ENCODE peak calls at places on chromosomes 1 and 21, in five cellular contexts. One of them, this sample, is unnamed.

GRCh38 chr1:20404466-20404865 is 81.5 kb downstream of the CAMK2N1 start:
- DNase-seq in RCC 7860: no peak
- DNase-seq in non-pigmented ciliary epithelial cell: no peak
- DNase-seq in stimulated activated CD4-positive, alpha-beta T cell treated with anti-CD3 and anti-CD28 coated beads, Interleukin-1b, Interleukin-23, amount 100 ng/mL, for 24 hours: no peak
- DNase-seq in putamen: peak
- DNase-seq in this sample: peak

GRCh38 chr1:153190373-153190772 is 12.9 kb upstream of the LELP1 start:
- DNase-seq in stimulated activated CD4-positive, alpha-beta T cell treated with anti-CD3 and anti-CD28 coated beads, Interleukin-1b, Interleukin-23, amount 100 ng/mL, for 24 hours: no peak
- DNase-seq in non-pigmented ciliary epithelial cell: no peak
- DNase-seq in putamen: no peak
- DNase-seq in RCC 7860: no peak
- DNase-seq in this sample: no peak

GRCh38 chr21:23160914-23161313 is 2162.7 kb downstream of the NCAM2 start:
- DNase-seq in stimulated activated CD4-positive, alpha-beta T cell treated with anti-CD3 and anti-CD28 coated beads, Interleukin-1b, Interleukin-23, amount 100 ng/mL, for 24 hours: no peak
- DNase-seq in RCC 7860: no peak
- DNase-seq in non-pigmented ciliary epithelial cell: no peak
- DNase-seq in putamen: no peak
- DNase-seq in this sample: no peak

GRCh38 chr1:225454067-225454618 is 26.3 kb upstream of the LBR start:
- DNase-seq in RCC 7860: peak
- DNase-seq in putamen: no peak
- DNase-seq in stimulated activated CD4-positive, alpha-beta T cell treated with anti-CD3 and anti-CD28 coated beads, Interleukin-1b, Interleukin-23, amount 100 ng/mL, for 24 hours: no peak
- DNase-seq in non-pigmented ciliary epithelial cell: no peak
- DNase-seq in this sample: no peak

GRCh38 chr1:248828845-248829244 is 3.1 kb upstream of the SH3BP5L start:
- DNase-seq in RCC 7860: peak
- DNase-seq in stimulated activated CD4-positive, alpha-beta T cell treated with anti-CD3 and anti-CD28 coated beads, Interleukin-1b, Interleukin-23, amount 100 ng/mL, for 24 hours: no peak
- DNase-seq in non-pigmented ciliary epithelial cell: peak
- DNase-seq in putamen: no peak
- DNase-seq in this sample: no peak

GRCh38 chr1:156390409-156391144 is 21.6 kb downstream of the RHBG start:
- DNase-seq in RCC 7860: no peak
- DNase-seq in stimulated activated CD4-positive, alpha-beta T cell treated with anti-CD3 and anti-CD28 coated beads, Interleukin-1b, Interleukin-23, amount 100 ng/mL, for 24 hours: no peak
- DNase-seq in putamen: peak
- DNase-seq in non-pigmented ciliary epithelial cell: no peak
- DNase-seq in this sample: no peak

GRCh38 chr1:204139952-204140351 is 11.9 kb downstream of the ETNK2 start:
- DNase-seq in stimulated activated CD4-positive, alpha-beta T cell treated with anti-CD3 and anti-CD28 coated beads, Interleukin-1b, Interleukin-23, amount 100 ng/mL, for 24 hours: no peak
- DNase-seq in non-pigmented ciliary epithelial cell: no peak
- DNase-seq in putamen: no peak
- DNase-seq in RCC 7860: no peak
- DNase-seq in this sample: no peak

GRCh38 chr1:242585616-242586354 is 61.3 kb upstream of the PLD5 start:
- DNase-seq in RCC 7860: no peak
- DNase-seq in non-pigmented ciliary epithelial cell: no peak
- DNase-seq in putamen: no peak
- DNase-seq in stimulated activated CD4-positive, alpha-beta T cell treated with anti-CD3 and anti-CD28 coated beads, Interleukin-1b, Interleukin-23, amount 100 ng/mL, for 24 hours: no peak
- DNase-seq in this sample: no peak

GRCh38 chr1:213790565-213790964 is 197.2 kb upstream of the PROX1 start:
- DNase-seq in putamen: no peak
- DNase-seq in non-pigmented ciliary epithelial cell: no peak
- DNase-seq in stimulated activated CD4-positive, alpha-beta T cell treated with anti-CD3 and anti-CD28 coated beads, Interleukin-1b, Interleukin-23, amount 100 ng/mL, for 24 hours: no peak
- DNase-seq in RCC 7860: no peak
- DNase-seq in this sample: no peak

GRCh38 chr21:25457411-25457810 is 149.9 kb downstream of the MRPL39 start:
- DNase-seq in stimulated activated CD4-positive, alpha-beta T cell treated with anti-CD3 and anti-CD28 coated beads, Interleukin-1b, Interleukin-23, amount 100 ng/mL, for 24 hours: no peak
- DNase-seq in RCC 7860: peak
- DNase-seq in non-pigmented ciliary epithelial cell: peak
- DNase-seq in putamen: no peak
- DNase-seq in this sample: no peak

GRCh38 chr1:207938016-207938415 is 27.1 kb upstream of the CD34 start:
- DNase-seq in stimulated activated CD4-positive, alpha-beta T cell treated with anti-CD3 and anti-CD28 coated beads, Interleukin-1b, Interleukin-23, amount 100 ng/mL, for 24 hours: no peak
- DNase-seq in putamen: no peak
- DNase-seq in non-pigmented ciliary epithelial cell: peak
- DNase-seq in RCC 7860: peak
- DNase-seq in this sample: no peak

GRCh38 chr1:205989786-205990185 is 13.4 kb downstream of the RAB7B start:
- DNase-seq in non-pigmented ciliary epithelial cell: no peak
- DNase-seq in RCC 7860: no peak
- DNase-seq in stimulated activated CD4-positive, alpha-beta T cell treated with anti-CD3 and anti-CD28 coated beads, Interleukin-1b, Interleukin-23, amount 100 ng/mL, for 24 hours: no peak
- DNase-seq in putamen: no peak
- DNase-seq in this sample: no peak

GRCh38 chr1:220521755-220522154 is 6.2 kb upstream of the MARK1 start:
- DNase-seq in stimulated activated CD4-positive, alpha-beta T cell treated with anti-CD3 and anti-CD28 coated beads, Interleukin-1b, Interleukin-23, amount 100 ng/mL, for 24 hours: no peak
- DNase-seq in non-pigmented ciliary epithelial cell: no peak
- DNase-seq in RCC 7860: no peak
- DNase-seq in putamen: no peak
- DNase-seq in this sample: no peak

GRCh38 chr1:206109718-206110117 is 7.5 kb downstream of the AVPR1B start:
- DNase-seq in stimulated activated CD4-positive, alpha-beta T cell treated with anti-CD3 and anti-CD28 coated beads, Interleukin-1b, Interleukin-23, amount 100 ng/mL, for 24 hours: no peak
- DNase-seq in RCC 7860: no peak
- DNase-seq in putamen: no peak
- DNase-seq in non-pigmented ciliary epithelial cell: no peak
- DNase-seq in this sample: no peak

GRCh38 chr1:223202376-223202775 is 59.3 kb upstream of the TLR5 start:
- DNase-seq in non-pigmented ciliary epithelial cell: no peak
- DNase-seq in stimulated activated CD4-positive, alpha-beta T cell treated with anti-CD3 and anti-CD28 coated beads, Interleukin-1b, Interleukin-23, amount 100 ng/mL, for 24 hours: no peak
- DNase-seq in RCC 7860: no peak
- DNase-seq in putamen: no peak
- DNase-seq in this sample: no peak

GRCh38 chr1:199691540-199691939 is 336.0 kb upstream of the NR5A2 start:
- DNase-seq in putamen: no peak
- DNase-seq in stimulated activated CD4-positive, alpha-beta T cell treated with anti-CD3 and anti-CD28 coated beads, Interleukin-1b, Interleukin-23, amount 100 ng/mL, for 24 hours: no peak
- DNase-seq in non-pigmented ciliary epithelial cell: peak
- DNase-seq in RCC 7860: peak
- DNase-seq in this sample: no peak

GRCh38 chr1:178537445-178538090 is 24.7 kb downstream of the TEX35 start:
- DNase-seq in stimulated activated CD4-positive, alpha-beta T cell treated with anti-CD3 and anti-CD28 coated beads, Interleukin-1b, Interleukin-23, amount 100 ng/mL, for 24 hours: no peak
- DNase-seq in putamen: no peak
- DNase-seq in non-pigmented ciliary epithelial cell: no peak
- DNase-seq in RCC 7860: no peak
- DNase-seq in this sample: no peak

GRCh38 chr1:85494957-85495266 is 30.0 kb upstream of the DDAH1 start:
- DNase-seq in non-pigmented ciliary epithelial cell: no peak
- DNase-seq in RCC 7860: peak
- DNase-seq in putamen: no peak
- DNase-seq in stimulated activated CD4-positive, alpha-beta T cell treated with anti-CD3 and anti-CD28 coated beads, Interleukin-1b, Interleukin-23, amount 100 ng/mL, for 24 hours: no peak
- DNase-seq in this sample: no peak

This sample was measured in head of caudate nucleus.